ENCODE peak calls at places on chromosome 12, in five cellular contexts. X, F, N, W and C are unnamed samples.

GRCh38 chr12:68100241-68100640 is 59.3 kb downstream of the IFNG start:
- DNase-seq in X (no peak), F (no peak), N (no peak), W (no peak), C (no peak)

GRCh38 chr12:126719886-126720666 is 1546.9 kb upstream of the TMEM132C start:
- DNase-seq in X (no peak), F (no peak), N (no peak), W (no peak), C (no peak)

GRCh38 chr12:127773520-127773919 is 493.4 kb upstream of the TMEM132C start:
- DNase-seq in X (no peak), F (no peak), N (no peak), W (no peak), C (no peak)

GRCh38 chr12:76259660-76260389 is 88.4 kb downstream of the BBS10 start:
- DNase-seq in X (peak; percentile 60), F (peak; percentile 94), N (no peak), W (peak; percentile 35), C (peak; percentile 61)

GRCh38 chr12:66232258-66232657 is 43.2 kb downstream of the IRAK3 start:
- DNase-seq in X (no peak), F (no peak), N (no peak), W (no peak), C (no peak)

GRCh38 chr12:27975222-27976136 is 2.9 kb upstream of the PTHLH start:
- DNase-seq in X (no peak), F (peak; percentile 72), N (no peak), W (no peak), C (no peak)

GRCh38 chr12:122204829-122205589 is 1.5 kb downstream of the B3GNT4 start:
- DNase-seq in X (no peak), F (no peak), N (no peak), W (no peak), C (no peak)

GRCh38 chr12:9673404-9674225 is 4.1 kb downstream of the CLEC2D start:
- DNase-seq in X (no peak), F (peak; percentile 92), N (peak; percentile 32), W (peak; percentile 80), C (peak; percentile 59)

GRCh38 chr12:95204141-95204866 is 13.0 kb downstream of the FGD6 start:
- DNase-seq in X (peak; percentile 81), F (peak; percentile 95), N (peak; percentile 20), W (peak; percentile 70), C (peak; percentile 65)

GRCh38 chr12:113152835-113153814 is 3.6 kb downstream of the CFAP73 start:
- DNase-seq in X (peak; percentile 32), F (peak; percentile 65), N (peak; percentile 43), W (peak; percentile 33), C (no peak)

GRCh38 chr12:103571286-103571685 is 15.8 kb upstream of the STAB2 start:
- DNase-seq in X (no peak), F (no peak), N (no peak), W (no peak), C (no peak)

GRCh38 chr12:122348505-122348904 is 74.0 kb downstream of the CLIP1 start:
- DNase-seq in X (no peak), F (no peak), N (no peak), W (no peak), C (no peak)

GRCh38 chr12:6047249-6048227 is 76.9 kb downstream of the VWF start:
- DNase-seq in X (no peak), F (peak; percentile 99), N (no peak), W (peak; percentile 47), C (peak; percentile 66)

GRCh38 chr12:66693901-66694513 is 15.1 kb upstream of the GRIP1 start:
- DNase-seq in X (peak; percentile 19), F (peak; percentile 69), N (no peak), W (peak; percentile 43), C (peak; percentile 17)

GRCh38 chr12:56046027-56046780 is 4.5 kb downstream of the RPS26 start:
- DNase-seq in X (no peak), F (no peak), N (no peak), W (no peak), C (no peak)

GRCh38 chr12:106984588-106985137 is 2.3 kb downstream of the MTERF2 start:
- DNase-seq in X (no peak), F (no peak), N (no peak), W (no peak), C (no peak)

GRCh38 chr12:100154472-100155247 is 12.0 kb upstream of the BLTP3B start:
- DNase-seq in X (peak; percentile 31), F (peak; percentile 48), N (peak; percentile 45), W (no peak), C (no peak)

GRCh38 chr12:1552978-1553471 is 41.4 kb downstream of the FBXL14 start:
- DNase-seq in X (no peak), F (peak; percentile 84), N (no peak), W (peak; percentile 97), C (no peak)

GRCh38 chr12:121013715-121014114 is 2.6 kb downstream of the C12orf43 start:
- DNase-seq in X (no peak), F (no peak), N (no peak), W (no peak), C (no peak)

GRCh38 chr12:20602671-20603402 is 92.3 kb upstream of the SLCO1C1 start:
- DNase-seq in X (no peak), F (peak; percentile 88), N (no peak), W (peak; percentile 66), C (peak; percentile 51)

GRCh38 chr12:47408171-47408871 is 297.5 kb downstream of the RPAP3 start:
- DNase-seq in X (no peak), F (no peak), N (no peak), W (no peak), C (no peak)

GRCh38 chr12:94100254-94100653 is 48.1 kb upstream of the PLXNC1 start:
- DNase-seq in X (peak; percentile 41), F (peak; percentile 58), N (peak; percentile 62), W (peak; percentile 67), C (no peak)

GRCh38 chr12:64631197-64631596 is 20.9 kb downstream of the RASSF3 start:
- DNase-seq in X (no peak), F (no peak), N (no peak), W (no peak), C (no peak)

GRCh38 chr12:64621257-64621942 is 11.1 kb downstream of the RASSF3 start:
- DNase-seq in X (no peak), F (peak; percentile 95), N (peak; percentile 33), W (peak; percentile 35), C (peak; percentile 74)

GRCh38 chr12:64624035-64624434 is 13.7 kb downstream of the RASSF3 start:
- DNase-seq in X (no peak), F (no peak), N (no peak), W (no peak), C (no peak)

GRCh38 chr12:64627781-64628180 is 17.5 kb downstream of the RASSF3 start:
- DNase-seq in X (no peak), F (peak; percentile 95), N (no peak), W (peak; percentile 44), C (peak; percentile 83)

DNA sequence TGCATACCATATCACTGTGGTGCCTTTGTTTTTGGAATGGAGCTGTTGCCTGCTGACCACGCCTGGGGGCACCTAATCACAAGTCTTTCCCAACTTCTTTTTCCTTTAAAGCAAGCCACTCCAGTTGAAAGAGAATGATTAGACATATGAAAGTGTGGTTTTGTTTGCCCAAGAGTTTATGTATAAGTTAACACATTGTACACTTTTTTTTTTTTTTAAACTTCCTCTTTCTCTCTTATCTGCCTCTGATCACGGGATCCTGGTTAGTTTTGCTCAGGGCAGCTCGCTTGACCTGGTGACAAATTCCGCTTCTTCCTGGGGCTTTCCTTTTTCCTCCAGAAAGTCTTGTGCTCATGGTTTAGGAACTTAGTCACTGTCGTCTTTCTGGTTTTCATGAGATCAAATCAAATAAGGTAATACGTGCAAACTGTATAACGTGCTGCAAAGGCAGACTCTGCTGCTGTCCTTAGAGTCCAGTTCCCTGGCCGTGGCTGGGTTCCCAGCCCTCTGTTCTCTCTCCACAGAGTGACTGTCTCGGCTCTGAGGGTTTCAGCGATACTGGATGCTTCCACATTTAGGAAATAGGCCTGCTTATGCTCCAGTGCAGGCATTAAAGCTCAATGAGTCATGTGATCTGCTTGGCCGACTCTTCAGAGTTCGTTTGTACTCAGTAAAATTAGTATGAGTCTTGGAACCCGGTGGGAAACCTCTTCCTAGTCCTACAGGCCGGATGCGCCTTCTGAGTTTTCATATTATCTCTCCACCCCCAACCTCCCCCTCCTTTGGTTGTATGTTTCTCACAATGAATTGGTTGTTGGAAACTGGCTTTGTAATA is 15.2 kb downstream of the RASSF3 start:
- DNase-seq in X (peak; percentile 43), F (peak; percentile 94), N (peak; percentile 74), W (peak; percentile 47), C (peak; percentile 67)
- H3K4me3 ChIP-seq in X (no peak overlapping the region), F (peak overlapping the region; percentile 27), N (no peak overlapping the region), W (peak overlapping the region; percentile 5), C (peak overlapping the region; percentile 40)

DNA sequence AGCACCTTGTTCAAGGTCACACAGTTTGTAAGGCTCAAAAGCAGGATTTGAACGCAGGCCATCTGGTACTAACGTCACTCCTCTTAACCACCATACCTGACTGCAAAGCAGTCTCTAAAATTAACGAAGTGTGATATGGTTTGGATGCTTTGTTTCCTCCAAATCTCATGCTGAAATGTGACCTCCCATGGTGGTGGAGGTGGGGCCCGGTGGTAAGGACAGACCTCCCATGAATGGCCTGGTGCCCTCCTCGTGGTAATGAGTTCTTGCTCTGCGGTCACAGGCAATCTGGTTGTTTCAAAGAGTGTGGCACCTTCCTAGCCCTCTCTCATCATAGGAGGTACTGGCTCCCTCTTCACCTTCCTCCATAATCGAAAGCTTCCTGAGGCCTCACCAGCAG is 102.2 kb upstream of the BCL2L14 start:
- DNase-seq in X (no peak), F (no peak), N (no peak), W (no peak), C (no peak)
- TF ChIP-seq CTCF in X (no peak), F (no peak), N (no peak), W (no peak), C (no peak)

DNA sequence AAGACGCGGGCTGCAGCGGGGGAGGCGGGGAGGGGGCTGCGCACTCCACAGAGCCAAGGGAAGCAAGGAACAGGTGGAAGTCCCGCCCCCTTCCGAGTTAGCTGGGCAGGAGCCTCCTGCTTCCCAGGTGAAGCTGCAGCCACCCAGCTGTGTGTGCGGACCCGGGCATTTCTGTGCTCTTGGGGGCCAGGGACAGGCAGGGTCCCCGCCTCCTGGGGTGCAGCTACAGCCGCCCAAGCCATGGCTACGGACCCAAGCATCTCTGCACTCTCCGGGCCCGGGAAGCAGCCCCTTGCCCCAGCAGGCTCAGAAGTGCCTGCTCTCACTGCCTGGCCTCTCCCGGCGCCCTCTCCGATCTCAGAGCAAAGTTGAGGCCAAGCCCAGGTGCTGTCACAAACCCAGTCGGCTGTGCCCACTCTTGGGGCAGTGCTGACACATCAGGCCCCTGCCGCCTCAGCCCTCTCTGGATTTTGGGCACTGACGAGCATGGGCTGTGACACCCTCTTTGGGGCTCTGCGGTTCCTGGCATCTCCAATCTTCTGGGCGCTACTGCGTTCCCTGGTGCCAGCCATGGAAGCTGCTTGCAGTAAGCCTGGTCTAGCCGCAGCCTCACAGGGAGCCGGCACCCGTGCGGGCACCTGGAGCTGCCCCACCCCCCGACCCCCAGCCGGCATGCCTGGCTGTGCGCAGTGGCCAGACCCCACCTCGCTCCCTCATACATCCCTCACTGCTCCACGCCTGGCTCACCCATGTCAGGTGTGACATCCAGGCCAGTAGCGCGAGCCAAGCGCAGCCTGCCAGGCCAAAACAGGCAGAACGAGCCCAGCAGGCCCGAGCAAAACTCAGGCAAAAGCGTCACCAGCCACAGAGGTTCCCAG is 8.5 kb upstream of the MGAT4C start:
- DNase-seq in X (peak; percentile 56), F (no peak), N (no peak), W (no peak), C (no peak)
- H3K4me3 ChIP-seq in X (no peak overlapping the region), F (no peak overlapping the region), N (no peak overlapping the region), W (no peak overlapping the region), C (no peak overlapping the region)

DNA sequence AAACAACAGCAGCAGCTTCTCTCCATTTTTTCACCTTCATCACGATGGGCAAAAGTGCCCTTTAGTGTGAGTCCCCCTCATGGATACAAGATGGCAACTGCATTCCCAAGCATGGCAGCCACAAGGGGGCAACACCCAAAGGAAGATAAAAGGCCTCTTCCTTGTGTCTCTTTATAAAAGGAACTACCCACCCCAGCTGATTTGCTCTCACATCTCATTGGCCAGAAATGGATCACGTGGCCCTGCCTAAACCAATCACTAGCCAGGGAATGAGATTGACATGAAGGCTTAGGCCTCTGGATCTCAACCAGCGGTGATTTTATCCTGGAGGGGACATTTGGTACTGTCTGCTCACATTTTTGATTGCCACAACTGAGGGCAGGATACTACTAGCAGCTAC is 21.9 kb upstream of the IFT81 start:
- DNase-seq in X (no peak), F (peak; percentile 64), N (no peak), W (no peak), C (no peak)
- TF ChIP-seq CTCF in X (no peak), F (peak; percentile 49), N (peak; percentile 11), W (peak; percentile 43), C (peak; percentile 30)